ENCODE peak calls at places on chromosomes 2 and 18, in eight cellular contexts. B is thyroid gland; F is left ventricle myocardium inferior; Z is effector memory CD4-positive, alpha-beta T cell; L is epithelial cell of esophagus; T is tibial nerve; Q is astrocyte; S is AG04450. M is an unnamed sample.

GRCh38 chr2:183035954-183036669 is 2.1 kb downstream of the NCKAP1 start:
- DNase-seq in B (no peak), F (no peak), Z (no peak), L (no peak), T (no peak), Q (no peak), S (no peak), M (no peak)

GRCh38 chr2:97905294-97905693 is 90.5 kb downstream of the TMEM131 start:
- DNase-seq in B (no peak), F (no peak), Z (no peak), L (no peak), T (no peak), Q (no peak), S (no peak), M (no peak)

GRCh38 chr2:119461811-119462210 is 30.2 kb downstream of the TMEM37 start:
- DNase-seq in B (no peak), F (no peak), Z (no peak), L (no peak), T (no peak), Q (no peak), S (no peak), M (no peak)

GRCh38 chr2:14350856-14351255 is 281.7 kb upstream of the LRATD1 start:
- DNase-seq in B (no peak), F (no peak), Z (no peak), L (peak), T (no peak), Q (no peak), S (no peak), M (no peak)

GRCh38 chr2:25252291-25253152 is 84.1 kb upstream of the POMC start:
- DNase-seq in B (peak), F (peak), Z (peak), L (peak), T (peak), Q (peak), S (no peak), M (peak)

GRCh38 chr2:43458002-43458628 is 137.7 kb downstream of the THADA start:
- DNase-seq in B (no peak), F (no peak), Z (no peak), L (peak), T (no peak), Q (peak), S (peak), M (peak)

GRCh38 chr18:41818381-41819355 is 136.4 kb upstream of the PIK3C3 start:
- DNase-seq in B (no peak), F (no peak), Z (no peak), L (no peak), T (no peak), Q (no peak), S (no peak), M (no peak)

GRCh38 chr18:58042826-58043362 is 1.1 kb upstream of the NEDD4L start:
- DNase-seq in B (no peak), F (no peak), Z (no peak), L (no peak), T (no peak), Q (no peak), S (no peak), M (no peak)

GRCh38 chr2:177596866-177597265 is 204.3 kb downstream of the AGPS start:
- DNase-seq in B (no peak), F (no peak), Z (no peak), L (no peak), T (no peak), Q (no peak), S (no peak), M (no peak)

GRCh38 chr18:51137891-51138290 is 59.6 kb downstream of the MEX3C start:
- DNase-seq in B (no peak), F (no peak), Z (no peak), L (peak), T (no peak), Q (no peak), S (no peak), M (no peak)

GRCh38 chr2:100821255-100821912 is 1.4 kb downstream of the NPAS2 start:
- DNase-seq in B (no peak), F (no peak), Z (no peak), L (no peak), T (no peak), Q (no peak), S (no peak), M (no peak)

GRCh38 chr2:229922449-229923386 is at the start of gene FBXO36:
- DNase-seq in B (peak), F (peak), Z (no peak), L (peak), T (peak), Q (peak), S (no peak), M (peak)

GRCh38 chr2:88828397-88829137 is 137.1 kb downstream of the RPIA start:
- DNase-seq in B (no peak), F (peak), Z (no peak), L (peak), T (no peak), Q (no peak), S (no peak), M (no peak)

GRCh38 chr2:74562126-74562775 is 7.7 kb downstream of the DOK1 start:
- DNase-seq in B (no peak), F (no peak), Z (no peak), L (no peak), T (no peak), Q (no peak), S (no peak), M (no peak)

GRCh38 chr2:240620859-240621258 is 4.4 kb upstream of the GPR35 start:
- DNase-seq in B (no peak), F (no peak), Z (no peak), L (no peak), T (no peak), Q (no peak), S (no peak), M (no peak)

GRCh38 chr2:190693533-190694226 is 44.8 kb downstream of the NAB1 start:
- DNase-seq in B (no peak), F (no peak), Z (no peak), L (no peak), T (no peak), Q (no peak), S (no peak), M (no peak)

GRCh38 chr2:101474752-101475384 is at the start of gene RFX8:
- DNase-seq in B (no peak), F (no peak), Z (peak), L (peak), T (no peak), Q (peak), S (peak), M (peak)

GRCh38 chr2:164456599-164456998 is 164.7 kb downstream of the GRB14 start:
- DNase-seq in B (peak), F (no peak), Z (no peak), L (no peak), T (no peak), Q (no peak), S (no peak), M (peak)

GRCh38 chr2:43269074-43269572 is 42.7 kb upstream of the ZFP36L2 start:
- DNase-seq in B (peak), F (peak), Z (no peak), L (peak), T (peak), Q (peak), S (peak), M (peak)

GRCh38 chr2:199558156-199558555 is 100.4 kb upstream of the SATB2 start:
- DNase-seq in B (no peak), F (no peak), Z (no peak), L (no peak), T (no peak), Q (no peak), S (no peak), M (no peak)

GRCh38 chr2:238910751-238911351 is 63.0 kb downstream of the TWIST2 start:
- DNase-seq in B (peak), F (no peak), Z (no peak), L (peak), T (peak), Q (no peak), S (no peak), M (no peak)

GRCh38 chr2:68045337-68045736 is 17.5 kb downstream of the C1D start:
- DNase-seq in B (no peak), F (no peak), Z (no peak), L (peak), T (no peak), Q (no peak), S (no peak), M (no peak)

GRCh38 chr2:206127656-206128055 is 31.6 kb downstream of the NDUFS1 start:
- DNase-seq in B (no peak), F (no peak), Z (no peak), L (peak), T (no peak), Q (no peak), S (no peak), M (no peak)

GRCh38 chr2:219422944-219423534 is 4.9 kb downstream of the DES start:
- DNase-seq in B (no peak), F (no peak), Z (no peak), L (no peak), T (no peak), Q (no peak), S (no peak), M (no peak)
- H3K4me3 ChIP-seq in B (no peak), F (peak), Z (no peak), L (no peak), T (no peak), Q (no peak), S (no peak), M (no peak)

DNA sequence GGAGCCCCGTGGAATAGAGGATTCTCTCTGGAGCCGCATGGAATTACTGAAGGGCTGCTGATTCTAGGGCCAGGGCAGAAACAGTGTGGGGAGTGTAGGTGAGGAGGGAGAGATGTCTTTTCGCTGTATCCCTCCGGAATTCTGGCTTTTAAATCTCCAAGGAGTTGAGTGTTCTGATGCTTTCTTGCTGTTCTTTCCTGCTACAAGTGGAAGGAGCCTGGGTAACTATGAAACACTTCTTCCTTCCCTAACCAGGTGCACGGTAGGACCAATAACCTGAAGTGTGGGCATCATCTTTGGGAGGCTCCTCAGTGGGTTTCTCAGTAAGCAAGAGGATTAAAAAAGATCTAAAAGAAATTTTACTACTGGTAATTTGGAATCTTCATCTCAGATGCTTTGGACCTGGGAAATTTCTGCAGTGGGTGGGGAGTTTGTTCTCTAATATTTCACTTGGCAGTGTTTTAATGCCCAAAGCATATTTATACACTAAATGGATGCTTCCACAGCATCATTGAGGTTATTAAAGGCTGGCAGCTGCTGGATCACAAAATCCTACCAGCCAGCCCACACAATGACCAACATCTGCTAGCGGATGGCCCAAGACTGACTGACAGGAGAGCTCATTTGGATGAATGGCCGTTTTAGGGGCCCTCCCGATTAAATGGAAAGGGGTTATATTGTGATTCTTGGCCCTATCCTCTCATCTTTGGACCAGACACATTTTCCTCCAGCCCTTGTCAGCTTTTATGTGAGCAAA is 2.1 kb downstream of the EML6 start:
- DNase-seq in B (no peak), F (no peak), Z (no peak), L (no peak), T (no peak), Q (no peak), S (no peak), M (no peak)
- H3K4me3 ChIP-seq in B (no peak), F (peak), Z (peak), L (no peak), T (peak), Q (no peak), S (no peak), M (no peak)

GRCh38 chr2:113796592-113797180 is 40.2 kb upstream of the SLC35F5 start:
- DNase-seq in B (no peak), F (no peak), Z (no peak), L (no peak), T (no peak), Q (no peak), S (no peak), M (no peak)

GRCh38 chr2:113797237-113797636 is 40.8 kb upstream of the SLC35F5 start:
- DNase-seq in B (no peak), F (no peak), Z (no peak), L (no peak), T (no peak), Q (no peak), S (no peak), M (no peak)

GRCh38 chr2:113795405-113795920 is 39.0 kb upstream of the SLC35F5 start:
- DNase-seq in B (no peak), F (no peak), Z (no peak), L (no peak), T (no peak), Q (no peak), S (no peak), M (peak)

GRCh38 chr2:113791697-113792590 is 35.5 kb upstream of the SLC35F5 start:
- DNase-seq in B (no peak), F (no peak), Z (no peak), L (peak), T (no peak), Q (peak), S (no peak), M (peak)
- H3K4me3 ChIP-seq in B (no peak), F (no peak), Z (no peak), L (no peak), T (no peak), Q (no peak), S (no peak), M (no peak)

DNA sequence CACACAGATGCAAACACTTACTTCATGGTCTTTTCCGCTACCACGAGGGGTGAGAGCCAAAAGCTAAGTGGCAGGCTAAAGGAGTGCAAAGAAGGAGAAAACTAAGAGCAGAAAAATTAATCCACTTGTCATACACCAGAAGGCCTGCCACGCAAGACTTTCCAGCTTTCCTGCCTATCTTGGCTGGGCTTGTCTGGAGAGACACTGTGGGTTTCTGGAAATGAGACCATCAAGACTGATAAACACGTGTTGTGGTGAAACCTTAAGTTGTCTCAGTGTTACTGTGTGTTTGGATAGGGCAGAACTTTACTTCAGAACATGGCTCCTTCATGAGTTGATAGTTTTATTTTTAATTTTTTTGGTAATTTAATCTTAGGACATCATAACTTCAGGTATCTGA is 175.7 kb downstream of the FMNL2 start:
- DNase-seq in B (no peak), F (no peak), Z (no peak), L (peak), T (no peak), Q (no peak), S (no peak), M (no peak)
- H3K4me3 ChIP-seq in B (no peak), F (no peak), Z (no peak), L (no peak), T (no peak), Q (no peak), S (no peak), M (no peak)

DNA sequence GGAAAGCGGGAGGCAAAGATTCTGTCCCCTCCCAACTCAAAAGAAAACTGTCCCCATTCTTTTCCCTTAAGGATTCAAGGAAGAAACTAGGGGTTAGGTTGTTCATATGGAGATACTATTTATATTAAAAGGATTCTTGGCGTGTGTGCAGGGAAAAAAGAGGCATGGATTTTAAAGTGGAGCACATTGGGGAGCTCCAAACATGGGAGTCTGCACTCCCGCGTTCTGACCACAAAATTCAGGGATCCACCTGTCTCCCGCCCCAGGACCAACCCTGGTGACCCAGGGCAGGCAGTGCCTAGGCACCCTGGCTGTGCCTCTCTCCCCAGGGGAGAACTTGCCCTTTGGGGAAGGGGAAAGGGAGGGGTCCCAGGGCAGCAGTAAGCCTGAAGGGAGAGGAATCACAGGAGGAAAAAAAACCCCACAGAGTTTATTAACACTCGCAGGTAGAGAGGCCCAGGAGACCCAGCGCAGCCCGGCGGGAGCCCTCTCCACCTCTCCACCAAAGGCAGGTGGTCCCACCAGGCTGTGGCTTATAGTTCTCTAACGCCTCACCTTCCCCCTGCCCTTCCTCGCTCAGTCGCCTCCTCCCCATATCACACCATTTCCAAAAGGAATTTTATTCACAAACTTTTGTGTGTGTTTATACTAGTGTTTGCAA is 2.2 kb downstream of the PTGR3 start:
- DNase-seq in B (no peak), F (no peak), Z (no peak), L (no peak), T (no peak), Q (no peak), S (no peak), M (no peak)
- H3K4me3 ChIP-seq in B (no peak), F (peak), Z (peak), L (peak), T (peak), Q (peak), S (peak), M (peak)